ENCODE peak calls at places on chromosome 9, in six cellular contexts. Y is heart right ventricle, G is neural progenitor cell, S is thyroid gland, H is lower lobe of right lung, B is endodermal cell. P is an unnamed sample.

GRCh38 chr9:87816041-87816440 is 66.6 kb upstream of the SPATA31E1 start:
- DNase-seq in G (no peak), H (no peak), B (no peak), Y (no peak), S (peak; percentile 11), P (peak; percentile 39)

GRCh38 chr9:34454571-34455065 is 3.8 kb downstream of the FAM219A start:
- DNase-seq in S (no peak), Y (peak; percentile 22), B (no peak), H (no peak), G (no peak), P (no peak)

GRCh38 chr9:114000671-114001409 is 77.3 kb downstream of the AMBP start:
- DNase-seq in B (peak; percentile 31), Y (no peak), H (no peak), S (no peak), G (no peak), P (peak; percentile 10)

GRCh38 chr9:3342159-3342777 is 183.5 kb downstream of the RFX3 start:
- DNase-seq in H (no peak), Y (no peak), B (no peak), G (no peak), S (no peak), P (no peak)

GRCh38 chr9:90870646-90871326 is 69.2 kb downstream of the SYK start:
- DNase-seq in G (peak; percentile 55), H (no peak), Y (no peak), B (peak; percentile 59), S (peak; percentile 48), P (peak; percentile 48)

GRCh38 chr9:118594428-118594827 is 774.8 kb downstream of the BRINP1 start:
- DNase-seq in G (peak; percentile 69), S (no peak), H (no peak), B (no peak), Y (no peak), P (no peak)

GRCh38 chr9:126219717-126220116 is 106.9 kb upstream of the MVB12B start:
- DNase-seq in H (no peak), B (peak; percentile 58), Y (no peak), S (no peak), G (peak; percentile 17), P (no peak)

GRCh38 chr9:99966720-99967119 is 60.3 kb downstream of the STX17 start:
- DNase-seq in G (peak; percentile 51), Y (no peak), H (no peak), S (no peak), B (peak; percentile 65), P (no peak)

GRCh38 chr9:18457498-18457897 is 16.5 kb upstream of the ADAMTSL1 start:
- DNase-seq in H (no peak), G (no peak), B (no peak), S (no peak), Y (no peak), P (no peak)

GRCh38 chr9:129330711-129331279 is 152.7 kb upstream of the IER5L start:
- DNase-seq in Y (no peak), S (no peak), G (no peak), H (no peak), B (peak; percentile 63), P (no peak)

GRCh38 chr9:73151653-73152382 is at the start of gene ANXA1:
- DNase-seq in S (no peak), B (no peak), G (no peak), H (no peak), Y (no peak), P (no peak)

GRCh38 chr9:20314981-20315380 is 307.3 kb downstream of the MLLT3 start:
- DNase-seq in H (no peak), Y (no peak), B (no peak), G (no peak), S (no peak), P (no peak)

GRCh38 chr9:110116543-110116885 is 91.4 kb downstream of the C9orf152 start:
- DNase-seq in B (no peak), G (no peak), S (no peak), H (no peak), Y (no peak), P (no peak)

GRCh38 chr9:70746760-70747159 is 332.3 kb upstream of the KLF9 start:
- DNase-seq in Y (no peak), H (no peak), B (no peak), G (no peak), S (no peak), P (no peak)

GRCh38 chr9:2597483-2597882 is 24.1 kb upstream of the VLDLR start:
- DNase-seq in Y (no peak), H (no peak), B (no peak), G (no peak), S (no peak), P (no peak)

GRCh38 chr9:131197160-131197911 is 72.0 kb downstream of the NUP214 start:
- DNase-seq in G (no peak), H (no peak), Y (no peak), B (no peak), S (no peak), P (no peak)

GRCh38 chr9:75937859-75938258 is 47.4 kb downstream of the PCSK5 start:
- DNase-seq in G (no peak), S (no peak), Y (no peak), H (no peak), B (no peak), P (no peak)

GRCh38 chr9:19517202-19517942 is 108.6 kb downstream of the ACER2 start:
- DNase-seq in H (no peak), B (peak; percentile 93), G (peak; percentile 51), S (no peak), Y (no peak), P (peak; percentile 24)

GRCh38 chr9:85377751-85378289 is 363.9 kb downstream of the AGTPBP1 start:
- DNase-seq in S (no peak), G (no peak), B (no peak), Y (no peak), H (no peak), P (no peak)
- H3K4me1 ChIP-seq in S (no peaks in the 10 kb centered on the region), G (no peaks in the 10 kb centered on the region), B (peaks cover 16% of the 10 kb centered on the region), Y (no peaks in the 10 kb centered on the region), H (no peaks in the 10 kb centered on the region), P (no peaks in the 10 kb centered on the region)

DNA sequence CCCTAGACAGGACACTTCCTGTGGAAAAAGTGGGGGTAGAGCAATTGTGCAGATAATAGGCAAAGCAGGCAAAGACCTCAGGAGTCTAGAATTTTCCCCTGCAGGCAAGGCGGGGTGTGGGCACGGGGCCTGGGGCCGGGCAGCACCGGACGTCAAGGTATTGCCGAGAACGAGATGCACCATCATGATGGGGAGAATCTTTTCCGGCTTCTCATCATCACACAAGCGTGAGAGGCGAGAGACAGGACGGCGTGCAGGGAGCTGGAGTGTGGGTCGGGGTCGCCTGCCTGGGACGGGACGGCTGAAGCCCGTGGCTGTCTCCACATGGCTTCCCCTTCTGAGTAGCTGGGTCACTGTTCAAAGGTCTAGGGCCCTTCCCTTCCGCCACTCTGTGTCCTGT is 44.5 kb downstream of the OLFM1 start:
- DNase-seq in G (no peak), B (no peak), Y (no peak), H (no peak), S (no peak), P (no peak)
- H3K4me1 ChIP-seq in G (peaks cover 24% of the 10 kb centered on the region), B (peaks cover 2% of the 10 kb centered on the region), Y (no peaks in the 10 kb centered on the region), H (no peaks in the 10 kb centered on the region), S (no peaks in the 10 kb centered on the region), P (no peaks in the 10 kb centered on the region)

GRCh38 chr9:133237271-133237731 is 28.3 kb upstream of the OBP2B start:
- DNase-seq in H (peak; percentile 28), B (no peak), G (no peak), Y (no peak), S (no peak), P (peak; percentile 57)

GRCh38 chr9:133239533-133240090 is 30.6 kb upstream of the OBP2B start:
- DNase-seq in G (no peak), Y (no peak), B (no peak), S (no peak), H (no peak), P (no peak)

GRCh38 chr9:133236291-133237071 is 27.4 kb upstream of the OBP2B start:
- DNase-seq in B (no peak), S (peak; percentile 54), G (no peak), Y (no peak), H (peak; percentile 48), P (peak; percentile 20)

GRCh38 chr9:133238851-133239532 is 29.9 kb upstream of the OBP2B start:
- DNase-seq in G (peak; percentile 85), S (peak; percentile 84), Y (peak; percentile 70), H (peak; percentile 89), B (peak; percentile 96), P (peak; percentile 82)

GRCh38 chr9:133238272-133238850 is 29.3 kb upstream of the OBP2B start:
- DNase-seq in H (peak; percentile 90), G (peak; percentile 81), S (peak; percentile 97), B (peak; percentile 100), Y (peak; percentile 93), P (peak; percentile 96)
- H3K4me1 ChIP-seq in H (peaks cover 22% of the 10 kb centered on the region), G (no peaks in the 10 kb centered on the region), S (peaks cover 19% of the 10 kb centered on the region), B (no peaks in the 10 kb centered on the region), Y (peaks cover 31% of the 10 kb centered on the region), P (peaks cover 18% of the 10 kb centered on the region)

GRCh38 chr9:89467278-89467625 is 30.7 kb downstream of the SEMA4D start:
- DNase-seq in H (no peak), G (no peak), B (no peak), S (no peak), Y (no peak), P (no peak)

GRCh38 chr9:89470239-89470638 is 27.7 kb downstream of the SEMA4D start:
- DNase-seq in B (no peak), S (no peak), G (no peak), H (no peak), Y (no peak), P (no peak)

GRCh38 chr9:89468271-89468960 is 29.5 kb downstream of the SEMA4D start:
- DNase-seq in B (no peak), G (no peak), H (no peak), S (no peak), Y (no peak), P (no peak)

GRCh38 chr9:89466451-89467277 is 31.2 kb downstream of the SEMA4D start:
- DNase-seq in S (no peak), G (no peak), B (no peak), H (no peak), Y (no peak), P (no peak)

DNA sequence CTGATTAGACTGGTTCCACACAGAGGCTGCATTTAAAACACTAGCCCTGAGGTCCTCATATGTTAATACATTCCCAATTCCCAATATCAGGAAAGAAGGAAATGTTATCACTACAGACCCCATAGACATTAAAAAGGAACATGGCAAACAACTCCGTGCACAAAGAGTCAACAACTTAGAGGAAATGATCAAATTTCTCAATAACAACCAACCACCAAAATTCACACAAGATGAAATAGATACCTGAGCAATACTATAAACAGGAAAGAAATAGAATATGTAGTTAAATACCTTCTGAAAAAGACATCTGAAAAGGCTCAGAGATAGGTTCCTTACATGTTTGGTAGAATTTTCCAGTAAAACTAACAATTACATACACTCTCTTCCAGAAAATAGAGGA is 28.9 kb downstream of the SEMA4D start:
- DNase-seq in S (no peak), Y (no peak), B (no peak), G (no peak), H (no peak), P (no peak)
- H3K4me1 ChIP-seq in S (peaks cover 5% of the 10 kb centered on the region), Y (no peaks in the 10 kb centered on the region), B (no peaks in the 10 kb centered on the region), G (peaks cover 42% of the 10 kb centered on the region), H (peaks cover 30% of the 10 kb centered on the region), P (no peaks in the 10 kb centered on the region)

DNA sequence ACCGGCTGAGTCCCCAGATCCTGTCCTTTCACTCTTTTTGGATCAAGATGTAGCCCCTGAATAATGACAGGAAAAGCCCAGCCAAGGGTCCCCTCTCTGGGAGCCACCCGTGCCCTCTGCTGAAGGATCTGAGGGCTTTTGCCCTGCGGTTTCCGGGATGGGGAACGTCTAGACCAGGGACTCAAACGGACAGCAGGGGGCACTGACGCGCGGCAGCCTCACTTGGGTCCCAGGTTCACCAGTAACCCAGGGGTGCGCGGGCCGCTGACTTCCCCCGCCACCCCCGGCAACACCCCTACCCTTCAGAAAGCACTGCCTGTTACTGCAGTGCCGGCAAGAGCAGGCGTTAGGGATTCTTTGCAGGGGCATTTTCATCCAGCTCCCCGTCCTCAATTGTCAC is 98.7 kb upstream of the FCN2 start:
- DNase-seq in Y (no peak), H (no peak), G (peak; percentile 60), S (no peak), B (peak; percentile 77), P (no peak)
- H3K4me1 ChIP-seq in Y (peaks cover 37% of the 10 kb centered on the region), H (peaks cover 18% of the 10 kb centered on the region), G (peaks cover 13% of the 10 kb centered on the region), S (peaks cover 17% of the 10 kb centered on the region), B (no peaks in the 10 kb centered on the region), P (no peaks in the 10 kb centered on the region)

P was measured in testis.